ENCODE peak calls at places on chromosomes 3 and 15, in nine cellular contexts. Q is CD4-positive, CD25-positive, alpha-beta regulatory T cell; Y is HT-29; A is GM12891; D is GM20000; G is PC-3; C is HEK293T; P is posterior cingulate gyrus; F is left lung. T is an unnamed sample.
A peak's percentile ranks its signal among the peaks of the same experiment; 100 is the strongest.

GRCh38 chr15:65963911-65964482 is 94.7 kb downstream of the RAB11A start:
- DNase-seq in P (no peak), G (no peak), Y (no peak), Q (no peak), F (no peak), C (no peak), D (no peak), A (no peak), T (no peak)

GRCh38 chr3:13644341-13645082 is 95.6 kb downstream of the FBLN2 start:
- DNase-seq in D (no peak), P (no peak), G (peak; percentile 51), A (no peak), C (no peak), Q (no peak), Y (no peak), F (no peak), T (no peak)

GRCh38 chr15:61421938-61422337 is 192.8 kb upstream of the RORA start:
- DNase-seq in D (no peak), G (no peak), P (no peak), A (no peak), Y (no peak), C (no peak), F (no peak), Q (no peak), T (no peak)

GRCh38 chr3:149448331-149448831 is 26.1 kb upstream of the TM4SF4 start:
- DNase-seq in D (no peak), G (peak; percentile 68), F (no peak), Q (no peak), A (no peak), Y (no peak), P (no peak), C (no peak), T (no peak)

GRCh38 chr15:51917493-51917892 is 54.1 kb downstream of the LEO1 start:
- DNase-seq in G (peak; percentile 75), C (peak; percentile 17), F (no peak), D (no peak), Q (no peak), A (no peak), Y (peak; percentile 79), P (no peak), T (no peak)

GRCh38 chr15:70236306-70237103 is 138.8 kb upstream of the TLE3 start:
- DNase-seq in F (no peak), D (no peak), Y (no peak), A (no peak), G (peak; percentile 66), P (no peak), C (no peak), Q (no peak), T (no peak)

GRCh38 chr15:70266412-70267089 is 168.8 kb upstream of the TLE3 start:
- DNase-seq in D (no peak), G (no peak), F (peak; percentile 91), P (peak; percentile 36), C (no peak), A (no peak), Q (no peak), Y (peak; percentile 85), T (no peak)

GRCh38 chr15:31513178-31513577 is 186.5 kb downstream of the KLF13 start:
- DNase-seq in Q (no peak), C (no peak), D (no peak), G (no peak), Y (no peak), F (no peak), P (no peak), A (no peak), T (no peak)

GRCh38 chr3:149479621-149480325 is 5.3 kb downstream of the TM4SF4 start:
- DNase-seq in Q (no peak), C (no peak), D (no peak), G (no peak), F (no peak), Y (peak; percentile 67), A (no peak), P (no peak), T (no peak)

GRCh38 chr15:38401101-38401500 is 52.8 kb upstream of the FAM98B start:
- DNase-seq in P (no peak), Q (no peak), F (no peak), G (no peak), Y (no peak), C (no peak), D (no peak), A (no peak), T (no peak)

GRCh38 chr3:123072564-123072963 is 5.7 kb downstream of the PDIA5 start:
- DNase-seq in Y (no peak), D (no peak), F (no peak), G (no peak), Q (no peak), C (no peak), P (no peak), A (no peak), T (no peak)

GRCh38 chr3:5974637-5975322 is 787.3 kb downstream of the EDEM1 start:
- DNase-seq in D (no peak), Y (no peak), A (no peak), C (no peak), G (no peak), Q (no peak), P (no peak), F (no peak), T (no peak)

GRCh38 chr15:88838667-88839066 is 35.4 kb downstream of the ACAN start:
- DNase-seq in Y (no peak), C (no peak), A (no peak), Q (no peak), P (no peak), F (no peak), G (no peak), D (no peak), T (no peak)

GRCh38 chr3:58471025-58471887 is 20.6 kb upstream of the KCTD6 start:
- DNase-seq in G (peak; percentile 97), F (no peak), Q (no peak), D (peak; percentile 34), C (peak; percentile 52), A (no peak), Y (peak; percentile 71), P (no peak), T (no peak)

GRCh38 chr15:68304611-68305337 is 27.2 kb downstream of the FEM1B start:
- DNase-seq in C (no peak), F (peak; percentile 53), Q (no peak), Y (no peak), G (no peak), D (no peak), A (no peak), P (no peak), T (no peak)

GRCh38 chr3:151226088-151226563 is 23.1 kb upstream of the GPR171 start:
- DNase-seq in A (no peak), C (no peak), G (peak; percentile 86), Q (no peak), Y (no peak), D (no peak), P (no peak), F (no peak), T (no peak)

GRCh38 chr15:28886431-28887343 is 913 bp downstream of the APBA2 start:
- DNase-seq in G (no peak), P (no peak), A (no peak), D (no peak), C (peak; percentile 23), Y (no peak), Q (no peak), F (no peak), T (no peak)

GRCh38 chr3:158128755-158129154 is 18.9 kb downstream of the RSRC1 start:
- DNase-seq in A (no peak), G (no peak), Q (no peak), C (no peak), D (no peak), Y (no peak), F (no peak), P (no peak), T (no peak)

GRCh38 chr3:128491071-128491899 is 1.7 kb downstream of the GATA2 start:
- DNase-seq in C (no peak), P (no peak), A (no peak), F (no peak), Y (no peak), D (no peak), G (peak; percentile 30), Q (no peak), T (no peak)

GRCh38 chr3:179376474-179376873 is 29.0 kb downstream of the MFN1 start:
- DNase-seq in A (no peak), Q (no peak), C (no peak), Y (no peak), P (no peak), G (no peak), F (no peak), D (no peak), T (no peak)

GRCh38 chr15:64856429-64857145 is 14.9 kb downstream of the PLEKHO2 start:
- DNase-seq in Y (no peak), P (peak; percentile 81), Q (no peak), G (no peak), D (no peak), A (no peak), F (no peak), C (no peak), T (peak; percentile 41)

GRCh38 chr3:128245460-128245859 is 92.2 kb downstream of the EEFSEC start:
- DNase-seq in Q (no peak), A (no peak), F (no peak), P (no peak), Y (no peak), G (no peak), D (no peak), C (no peak), T (no peak)